ENCODE peak calls at places on chromosomes 12 and 14, in nine cellular contexts. R, X, H, D, L, O, C, Q and N are unnamed samples.

GRCh38 chr12:80086025-80086424 is 13.3 kb upstream of the OTOGL start:
- DNase-seq in C (no peak), D (no peak), R (no peak), O (no peak), H (no peak), Q (no peak), L (no peak), X (no peak), N (no peak)

GRCh38 chr14:102589761-102590290 is 2.6 kb upstream of the RCOR1 start:
- DNase-seq in R (no peak), C (no peak), L (no peak), X (no peak), D (no peak), H (no peak), O (no peak), Q (no peak), N (no peak)

GRCh38 chr14:75877292-75877691 is 104.5 kb downstream of the TGFB3 start:
- DNase-seq in R (no peak), X (no peak), O (no peak), Q (no peak), H (no peak), D (no peak), C (no peak), L (no peak), N (no peak)

GRCh38 chr12:58365087-58365390 is 423.7 kb downstream of the ATP23 start:
- DNase-seq in Q (no peak), L (no peak), C (no peak), R (no peak), H (no peak), X (no peak), O (no peak), D (no peak), N (no peak)

GRCh38 chr12:105920161-105920684 is 218.5 kb downstream of the NUAK1 start:
- DNase-seq in C (no peak), O (no peak), Q (no peak), L (no peak), R (no peak), H (peak), X (no peak), D (no peak), N (no peak)

GRCh38 chr14:100890044-100890443 is 13.5 kb downstream of the RTL1 start:
- DNase-seq in C (peak), O (peak), D (no peak), L (peak), X (no peak), Q (no peak), H (no peak), R (no peak), N (peak)

GRCh38 chr12:14554281-14555008 is 13.2 kb downstream of the PLBD1 start:
- DNase-seq in R (peak), L (no peak), Q (no peak), H (peak), C (peak), X (no peak), O (peak), D (no peak), N (no peak)

GRCh38 chr12:50062733-50063452 is 5.5 kb downstream of the ASIC1 start:
- DNase-seq in H (no peak), X (no peak), C (no peak), D (no peak), Q (no peak), L (no peak), R (no peak), O (no peak), N (no peak)

GRCh38 chr12:28872654-28873268 is 276.3 kb upstream of the FAR2 start:
- DNase-seq in Q (no peak), C (no peak), H (peak), O (peak), L (no peak), R (peak), D (peak), X (peak), N (no peak)

GRCh38 chr12:19591951-19592350 is 152.7 kb downstream of the AEBP2 start:
- DNase-seq in C (no peak), Q (no peak), R (no peak), O (no peak), X (no peak), D (no peak), L (no peak), H (no peak), N (no peak)
- H3K4me3 ChIP-seq in C (no peak), Q (no peak), R (no peak), O (no peak), X (no peak), D (no peak), L (no peak), H (no peak), N (no peak)

DNA sequence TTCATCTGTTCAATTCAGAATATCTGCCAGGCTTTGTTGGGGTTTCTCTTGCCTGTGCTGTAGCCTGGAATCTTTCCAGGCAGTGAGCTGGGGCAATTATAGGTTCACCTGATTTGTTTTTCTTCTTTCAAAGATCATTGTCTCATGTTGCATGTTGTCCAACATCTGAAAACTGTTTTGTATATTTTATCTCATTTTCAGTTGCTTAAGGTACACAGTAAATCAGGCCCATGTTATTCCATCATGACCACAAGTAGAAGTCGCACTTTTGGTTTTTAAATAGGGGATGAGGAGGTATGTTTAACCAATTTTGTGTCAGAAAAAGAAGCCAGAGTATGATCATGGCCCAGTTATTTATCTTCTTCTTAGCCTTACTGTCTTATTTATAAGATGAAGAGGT is 24.9 kb upstream of the FUT8 start:
- DNase-seq in L (no peak), X (no peak), O (no peak), D (peak), H (no peak), C (no peak), Q (no peak), R (no peak), N (no peak)
- TF ChIP-seq CTCF in L (no peak), X (no peak), O (no peak), D (no peak), H (no peak), C (no peak), Q (no peak), R (no peak), N (no peak)

DNA sequence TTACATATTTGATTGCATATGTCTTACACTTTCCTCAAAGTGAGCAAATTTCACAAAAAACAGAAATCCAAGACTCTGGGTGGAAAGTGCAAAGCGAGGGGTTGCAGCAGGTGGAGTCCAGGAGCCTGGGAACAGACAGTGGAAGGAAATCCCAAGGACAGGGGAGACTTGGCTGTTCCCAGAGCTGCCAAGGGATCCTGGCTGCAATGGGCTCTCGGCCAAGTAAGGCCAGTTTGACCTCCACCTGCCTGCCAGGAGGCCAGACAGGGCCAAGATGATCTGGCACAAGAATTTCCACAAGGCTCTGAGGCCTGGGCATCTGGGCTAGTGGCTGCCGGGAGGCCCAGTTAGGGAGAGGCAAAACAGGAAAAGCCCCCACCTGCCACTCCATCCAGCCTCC is 16.6 kb downstream of the SCARB1 start:
- DNase-seq in C (no peak), D (no peak), H (no peak), Q (no peak), R (no peak), X (no peak), L (peak), O (peak), N (no peak)
- H3K27ac ChIP-seq in C (no peak), D (no peak), H (no peak), Q (no peak), R (no peak), X (no peak), L (no peak), O (no peak), N (no peak)

GRCh38 chr14:24282736-24283135 is 11.3 kb upstream of the RABGGTA start:
- DNase-seq in D (no peak), L (no peak), X (no peak), C (no peak), H (no peak), Q (no peak), R (no peak), O (no peak), N (no peak)
- H3K4me3 ChIP-seq in D (no peak), L (no peak), X (no peak), C (no peak), H (no peak), Q (no peak), R (no peak), O (no peak), N (no peak)

GRCh38 chr14:28767851-28768548 is 1.4 kb downstream of the FOXG1 start:
- DNase-seq in H (peak), Q (no peak), X (peak), O (no peak), D (no peak), C (no peak), L (peak), R (peak), N (no peak)
- TF ChIP-seq CTCF in H (no peak), Q (no peak), X (peak), O (no peak), D (no peak), C (no peak), L (no peak), R (no peak), N (no peak)

GRCh38 chr14:54653764-54654469 is 87.0 kb downstream of the SAMD4A start:
- DNase-seq in X (peak), L (no peak), H (peak), D (no peak), O (no peak), C (peak), R (no peak), Q (no peak), N (no peak)
- H3K27ac ChIP-seq in X (no peak), L (no peak), H (peak), D (no peak), O (no peak), C (peak), R (peak), Q (no peak), N (peak)

DNA sequence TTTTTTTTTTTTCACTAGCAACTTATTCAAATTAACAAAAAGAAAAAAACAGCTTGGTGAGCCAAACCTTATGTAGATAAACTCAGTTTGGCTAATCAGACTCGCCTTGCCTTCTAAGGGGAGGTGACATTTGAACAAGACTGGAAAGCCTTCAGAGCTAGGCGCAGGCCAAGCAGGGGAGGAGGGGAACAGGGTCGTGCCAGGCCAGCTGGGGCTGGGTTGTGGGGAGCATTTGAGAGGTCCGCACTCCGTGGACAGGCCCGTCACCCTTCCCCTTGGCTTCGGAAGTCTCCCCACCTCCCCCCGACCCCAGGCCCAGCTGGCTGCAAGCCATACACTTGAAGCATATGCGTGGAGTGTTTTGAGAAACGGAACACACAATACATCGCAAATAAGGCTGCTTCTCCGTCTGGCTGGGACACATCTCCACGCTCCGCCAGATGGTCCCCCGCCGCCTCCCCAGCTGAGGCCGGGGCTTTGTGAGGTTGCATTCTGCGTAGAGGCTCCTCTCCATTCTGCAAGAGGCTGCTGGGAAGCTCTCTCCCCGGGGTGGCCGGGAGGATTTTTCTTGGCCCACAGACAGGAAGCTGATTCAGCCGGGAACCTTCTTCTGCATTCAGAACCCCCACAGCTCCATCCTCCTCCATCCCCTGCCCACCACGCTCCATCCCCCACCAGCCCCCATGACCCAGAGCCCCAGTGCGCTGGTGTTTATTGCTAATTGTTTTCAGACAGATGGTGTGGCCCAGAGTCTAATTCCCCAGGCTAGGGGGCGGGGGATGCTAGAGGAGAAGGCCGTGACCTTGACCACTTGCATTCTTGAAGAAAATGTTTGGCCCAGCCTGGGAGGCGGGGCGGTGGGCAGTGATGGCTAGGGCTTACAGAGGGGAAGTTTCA is 88.2 kb upstream of the NCOR2 start:
- DNase-seq in D (no peak), R (peak), O (peak), C (peak), L (peak), Q (no peak), H (peak), X (peak), N (peak)
- H3K4me3 ChIP-seq in D (no peak), R (no peak), O (peak), C (peak), L (peak), Q (no peak), H (no peak), X (no peak), N (peak)

GRCh38 chr14:59918824-59919581 is 941 bp upstream of the LRRC9 start:
- DNase-seq in H (peak), L (no peak), R (no peak), C (no peak), D (no peak), X (peak), Q (no peak), O (no peak), N (no peak)
- TF ChIP-seq CTCF in H (peak), L (peak), R (peak), C (no peak), D (peak), X (peak), Q (peak), O (no peak), N (peak)